ENCODE peak calls at places on chromosomes 7 and 10, in eight cellular contexts. P is body of pancreas, S is thoracic aorta, D is HCT116, K is MM.1S, J is PC-3, T is GM23338, R is small intestine. E is an unnamed sample. For H3K4me1 and H3K36me3, the result is how much of the 10 kb centered on the place peaks cover.

GRCh38 chr7:114718861-114719260 is 203.0 kb upstream of the MDFIC start:
- DNase-seq in S (no peak), K (no peak), R (no peak), D (no peak), P (no peak), T (no peak), J (no peak), E (no peak)

GRCh38 chr7:47484457-47484856 is 97.5 kb downstream of the TNS3 start:
- DNase-seq in J (no peak), T (no peak), P (no peak), D (no peak), S (no peak), K (no peak), R (no peak), E (no peak)

GRCh38 chr10:91587710-91588638 is 44.9 kb downstream of the PPP1R3C start:
- DNase-seq in K (no peak), S (no peak), J (peak), D (no peak), P (peak), R (no peak), T (no peak), E (no peak)

GRCh38 chr7:150876817-150877526 is 24.7 kb downstream of the AOC1 start:
- DNase-seq in J (peak), P (peak), S (no peak), K (peak), D (peak), R (peak), T (peak), E (peak)

GRCh38 chr10:6033954-6034353 is 28.2 kb downstream of the IL2RA start:
- DNase-seq in J (no peak), S (no peak), P (no peak), K (no peak), R (no peak), D (no peak), T (no peak), E (no peak)

GRCh38 chr7:143418681-143419458 is 10.2 kb upstream of the EPHA1 start:
- DNase-seq in R (no peak), K (no peak), P (no peak), D (no peak), J (no peak), S (no peak), T (no peak), E (no peak)

GRCh38 chr7:2825595-2826227 is 18.4 kb downstream of the GNA12 start:
- DNase-seq in D (no peak), J (no peak), K (no peak), P (no peak), S (no peak), T (peak), R (no peak), E (no peak)

GRCh38 chr7:93374345-93374940 is 142.3 kb downstream of the VPS50 start:
- DNase-seq in K (peak), J (peak), P (no peak), R (peak), S (no peak), D (peak), T (peak), E (no peak)

GRCh38 chr7:53418834-53419482 is 383.5 kb downstream of the POM121L12 start:
- DNase-seq in J (no peak), K (no peak), R (no peak), S (no peak), D (no peak), T (no peak), P (no peak), E (no peak)

GRCh38 chr7:98774893-98775292 is 94.9 kb downstream of the TMEM130 start:
- DNase-seq in R (no peak), S (no peak), D (no peak), T (no peak), P (no peak), K (no peak), J (no peak), E (no peak)

GRCh38 chr10:2111936-2112335 is 374.6 kb upstream of the ADARB2 start:
- DNase-seq in K (no peak), R (no peak), D (no peak), T (peak), J (peak), P (no peak), S (no peak), E (no peak)

GRCh38 chr7:18352339-18353255 is 143.0 kb upstream of the HDAC9 start:
- DNase-seq in S (no peak), T (peak), K (peak), J (peak), R (peak), P (peak), D (peak), E (peak)

GRCh38 chr7:107068156-107068555 is 23.7 kb downstream of the PRKAR2B start:
- DNase-seq in P (no peak), S (no peak), R (no peak), J (no peak), K (peak), D (no peak), T (no peak), E (no peak)

GRCh38 chr7:64882341-64883112 is 20.5 kb upstream of the ZNF273 start:
- DNase-seq in S (no peak), D (no peak), T (peak), J (no peak), P (peak), K (no peak), R (no peak), E (no peak)

GRCh38 chr10:34814228-34815173 is 595 bp downstream of the PARD3 start:
- DNase-seq in T (peak), D (no peak), R (peak), J (peak), S (no peak), K (peak), P (peak), E (peak)

GRCh38 chr10:101839421-101840063 is 4.1 kb downstream of the KCNIP2 start:
- DNase-seq in S (no peak), J (peak), T (peak), R (peak), P (peak), K (no peak), D (peak), E (no peak)

GRCh38 chr7:55210716-55211115 is 154.4 kb upstream of the LANCL2 start:
- DNase-seq in K (no peak), P (no peak), J (no peak), S (no peak), R (no peak), D (no peak), T (no peak), E (no peak)

GRCh38 chr10:4316166-4316810 is 509.7 kb upstream of the AKR1E2 start:
- DNase-seq in S (peak), D (no peak), K (no peak), T (no peak), R (no peak), P (no peak), J (no peak), E (no peak)

GRCh38 chr7:151552352-151553028 is 32.8 kb upstream of the RHEB start:
- DNase-seq in P (peak), D (no peak), K (no peak), R (peak), T (no peak), S (no peak), J (peak), E (no peak)

GRCh38 chr10:4474829-4475228 is 351.2 kb upstream of the AKR1E2 start:
- DNase-seq in R (no peak), T (no peak), P (no peak), S (no peak), D (no peak), J (peak), K (no peak), E (no peak)

GRCh38 chr7:77330169-77330882 is 85.8 kb downstream of the GSAP start:
- DNase-seq in S (no peak), D (no peak), P (no peak), T (no peak), K (peak), R (no peak), J (peak), E (no peak)
- H3K4me1 ChIP-seq in S (under half), D (under half), P (under half), T (under half), K (half or more), R (under half), J (half or more), E (under half)

DNA sequence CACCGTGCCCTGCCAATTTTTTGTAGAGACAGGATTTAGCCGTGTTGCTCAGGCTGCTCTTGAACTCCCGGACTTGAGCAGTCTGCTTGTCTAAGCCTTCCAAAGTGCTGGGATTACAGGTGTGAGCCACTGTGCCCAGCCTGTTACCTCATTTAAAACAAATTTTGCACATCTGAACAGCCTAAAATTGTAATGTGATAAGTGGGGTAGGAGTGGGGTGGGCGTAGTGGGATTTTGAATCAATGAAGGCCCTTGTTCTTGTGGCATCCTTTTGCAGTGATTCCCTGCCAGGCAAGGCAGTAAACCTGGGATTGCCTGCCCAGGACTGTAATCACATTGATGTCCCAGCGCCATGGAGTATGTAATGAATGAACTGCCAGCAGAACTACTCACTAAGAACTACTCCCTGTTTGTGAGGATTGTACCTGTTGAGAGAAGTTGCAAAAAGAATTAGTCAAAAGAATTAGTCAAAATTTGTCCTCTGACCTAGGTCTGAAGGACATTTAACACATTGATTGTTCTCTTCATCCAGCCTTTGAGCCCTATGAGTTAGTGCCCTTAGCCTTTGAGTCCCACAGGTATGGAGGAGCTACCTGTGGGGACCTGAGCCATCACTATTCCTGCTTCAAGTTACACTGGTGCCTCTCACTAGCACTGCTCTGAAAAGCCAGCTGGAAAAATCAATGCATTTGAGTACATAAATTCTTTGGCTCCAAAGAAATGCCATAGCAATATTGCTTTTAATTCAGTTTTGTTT is 5.3 kb downstream of the RPS24 start:
- DNase-seq in R (no peak), T (peak), K (no peak), S (no peak), D (no peak), P (no peak), J (no peak), E (no peak)
- H3K36me3 ChIP-seq in R (under half), T (half or more), K (under half), S (under half), D (half or more), P (under half), J (half or more), E (half or more)

GRCh38 chr7:127582361-127582760 is 3.0 kb downstream of the GCC1 start:
- DNase-seq in R (no peak), J (no peak), T (no peak), K (no peak), P (peak), D (no peak), S (no peak), E (no peak)

GRCh38 chr7:127580612-127581011 is 4.8 kb downstream of the GCC1 start:
- DNase-seq in J (no peak), R (no peak), S (no peak), T (no peak), K (no peak), D (no peak), P (no peak), E (no peak)

GRCh38 chr7:127578711-127579275 is 6.6 kb downstream of the GCC1 start:
- DNase-seq in K (no peak), D (no peak), J (no peak), T (no peak), S (no peak), R (no peak), P (no peak), E (no peak)

GRCh38 chr7:127584648-127585043 is 750 bp downstream of the GCC1 start:
- DNase-seq in P (no peak), D (no peak), J (no peak), R (no peak), S (no peak), K (no peak), T (no peak), E (no peak)

DNA sequence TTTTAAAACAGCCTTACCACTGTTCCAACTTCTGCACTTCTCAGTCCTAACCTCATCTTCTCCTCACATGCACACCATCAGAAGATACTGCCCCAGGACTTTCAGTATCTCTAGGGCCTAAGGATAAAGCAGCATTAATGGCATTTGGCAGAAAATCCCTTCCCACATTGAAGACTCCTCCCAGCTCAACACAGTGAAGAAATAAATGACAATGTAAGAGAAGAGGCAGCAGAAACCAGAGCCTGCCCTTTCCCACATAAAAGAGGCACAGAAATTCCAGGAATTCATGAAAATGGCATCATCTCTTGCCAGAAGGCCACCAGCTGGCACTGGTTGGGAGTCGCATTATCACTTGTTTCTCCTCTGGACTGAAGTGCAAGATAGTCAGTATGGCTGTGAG is 3.7 kb downstream of the GCC1 start:
- DNase-seq in T (no peak), J (no peak), D (no peak), K (no peak), R (no peak), P (no peak), S (no peak), E (no peak)
- H3K4me3 ChIP-seq in T (no peak), J (no peak), D (no peak), K (no peak), R (no peak), P (no peak), S (no peak), E (no peak)

GRCh38 chr7:139727151-139727705 is 50.6 kb downstream of the HIPK2 start:
- DNase-seq in S (no peak), P (no peak), T (no peak), R (no peak), K (no peak), J (peak), D (no peak), E (no peak)
- H3K4me1 ChIP-seq in S (half or more), P (half or more), T (under half), R (under half), K (under half), J (half or more), D (under half), E (under half)

DNA sequence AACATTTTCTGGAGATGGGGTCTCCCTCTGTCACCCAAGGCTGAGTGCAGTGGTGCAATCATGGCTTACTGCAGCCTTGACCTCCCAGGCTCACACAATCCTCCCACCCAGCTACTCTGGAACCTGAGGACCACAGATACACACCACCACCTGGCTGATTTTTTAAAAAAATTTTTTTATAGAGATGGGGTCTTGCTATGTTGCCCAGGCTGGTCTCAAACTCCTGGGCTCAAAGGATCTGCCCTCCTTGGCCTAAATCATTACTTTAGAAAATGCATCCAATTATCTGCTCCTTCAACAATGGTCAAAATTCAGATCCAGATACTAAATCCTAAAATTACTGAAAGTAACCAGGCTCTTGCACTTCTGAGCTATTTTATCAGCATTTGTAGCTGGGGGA is 55.2 kb downstream of the CTBP2 start:
- DNase-seq in D (no peak), S (no peak), J (no peak), T (no peak), R (no peak), P (no peak), K (no peak), E (no peak)
- H3K36me3 ChIP-seq in D (under half), S (under half), J (under half), T (under half), R (under half), P (under half), K (under half), E (under half)

DNA sequence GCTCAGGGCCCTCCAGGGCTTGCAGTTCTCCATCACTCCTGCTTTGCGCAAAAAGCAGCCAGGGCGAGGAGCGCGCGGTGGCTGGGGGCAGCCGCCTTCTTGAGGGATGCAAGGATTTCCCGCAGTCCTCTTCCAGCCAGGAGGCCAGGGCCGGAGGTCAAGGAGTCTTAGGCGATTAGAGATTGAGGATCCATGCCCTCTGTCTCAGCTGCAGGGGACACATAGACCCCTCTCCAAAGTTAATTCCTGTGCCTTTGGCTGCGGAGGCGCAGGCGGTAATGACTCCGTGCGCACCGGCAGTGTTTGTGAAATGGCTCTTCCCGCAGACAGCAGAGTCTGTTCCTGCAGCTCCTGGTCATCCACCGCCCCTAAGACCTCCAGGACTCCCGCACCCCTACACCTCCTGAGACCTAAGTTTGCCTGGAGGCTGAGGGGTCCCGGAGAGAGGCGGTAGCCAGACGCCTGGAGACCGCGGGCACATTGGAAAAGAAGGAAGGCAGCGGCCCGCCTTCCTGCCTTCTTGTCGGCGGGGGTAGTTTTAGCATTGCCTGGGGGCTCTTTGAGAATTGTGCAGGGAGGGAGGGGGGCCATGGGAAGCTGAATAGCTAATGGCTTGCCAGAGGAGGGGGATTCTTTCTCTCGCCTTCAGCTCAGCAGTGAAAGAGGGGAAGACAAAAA is 3.3 kb upstream of the NEUROG3 start:
- DNase-seq in D (no peak), P (no peak), K (no peak), J (no peak), T (peak), S (no peak), R (no peak), E (no peak)
- H3K4me3 ChIP-seq in D (no peak), P (no peak), K (no peak), J (no peak), T (peak), S (no peak), R (no peak), E (no peak)

GRCh38 chr10:79433324-79434222 is 11.9 kb downstream of the ZCCHC24 start:
- DNase-seq in R (no peak), S (no peak), K (no peak), T (no peak), P (no peak), J (no peak), D (no peak), E (no peak)
- H3K4me1 ChIP-seq in R (under half), S (under half), K (under half), T (under half), P (under half), J (half or more), D (under half), E (under half)

GRCh38 chr7:6386779-6387178 is 61.0 kb downstream of the DAGLB start:
- DNase-seq in S (no peak), P (no peak), D (no peak), K (no peak), J (no peak), R (no peak), T (no peak), E (no peak)

GRCh38 chr7:6384327-6384726 is 63.4 kb downstream of the DAGLB start:
- DNase-seq in T (no peak), K (no peak), J (no peak), D (no peak), S (no peak), R (no peak), P (no peak), E (no peak)

GRCh38 chr7:6387734-6388294 is 59.9 kb downstream of the DAGLB start:
- DNase-seq in T (no peak), S (no peak), R (peak), J (no peak), K (no peak), D (no peak), P (no peak), E (no peak)

GRCh38 chr7:6385110-6385792 is 62.5 kb downstream of the DAGLB start:
- DNase-seq in P (no peak), K (no peak), D (peak), J (peak), S (no peak), T (no peak), R (peak), E (peak)

DNA sequence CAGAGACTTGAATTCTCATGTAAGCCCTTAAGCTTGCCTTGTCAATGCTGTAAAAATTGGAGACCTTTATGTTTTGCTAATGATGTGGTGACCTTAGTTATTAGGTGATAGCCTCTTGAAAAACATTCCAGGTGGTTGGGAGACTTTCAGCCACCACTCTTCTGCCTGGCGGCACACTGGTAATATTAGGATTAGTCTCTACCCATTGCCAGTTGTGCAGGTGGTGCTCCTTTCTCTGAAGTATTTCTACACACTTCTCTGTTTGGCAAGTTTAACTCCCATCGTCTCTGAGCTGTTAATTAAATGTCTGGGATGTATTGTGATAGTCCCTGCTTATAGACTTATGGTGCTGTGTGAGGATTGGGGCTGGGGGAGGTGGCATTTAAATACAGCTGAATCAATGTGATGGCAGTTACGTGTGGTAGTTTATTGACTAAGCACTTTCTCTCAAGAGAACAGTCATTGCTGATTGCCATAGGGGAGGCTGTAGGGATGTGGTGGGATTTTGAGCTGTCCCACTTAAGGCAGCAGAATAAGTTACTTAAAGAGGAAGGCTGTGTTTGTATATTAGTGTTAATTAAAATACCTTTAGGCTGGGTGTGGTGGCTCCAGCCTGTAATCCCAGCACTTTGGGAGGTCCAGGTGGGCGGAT is 61.7 kb downstream of the DAGLB start:
- DNase-seq in D (no peak), S (no peak), P (no peak), J (no peak), R (no peak), K (no peak), T (no peak), E (no peak)
- H3K36me3 ChIP-seq in D (under half), S (under half), P (under half), J (under half), R (under half), K (under half), T (under half), E (under half)

GRCh38 chr7:28958946-28959417 is 852 bp upstream of the TRIL start:
- DNase-seq in J (peak), P (no peak), D (no peak), S (no peak), T (no peak), K (no peak), R (peak), E (no peak)
- H3K4me3 ChIP-seq in J (no peak), P (no peak), D (no peak), S (peak), T (peak), K (no peak), R (no peak), E (no peak)